ENCODE peak calls at places on chromosomes 6 and 20, in nine cellular contexts. M is HCT116, U is transverse colon, T is breast epithelium, I is GM12892, R is stomach, C is suprapubic skin, F is spleen, E is prostate gland. Y is an unnamed sample.

GRCh38 chr20:44583179-44583578 is 800 bp downstream of the PKIG start:
- DNase-seq in U (no peak), E (no peak), M (no peak), C (no peak), I (no peak), R (no peak), F (no peak), T (no peak), Y (no peak)

GRCh38 chr6:142902636-142903053 is 42.3 kb downstream of the HIVEP2 start:
- DNase-seq in E (no peak), M (peak), C (peak), I (no peak), T (peak), F (peak), R (peak), U (peak), Y (no peak)

GRCh38 chr20:1619861-1620444 is at the start of gene SIRPB1:
- DNase-seq in U (no peak), I (no peak), C (no peak), R (no peak), M (no peak), T (no peak), F (peak), E (no peak), Y (no peak)

GRCh38 chr6:108068182-108068581 is 6.4 kb downstream of the OSTM1 start:
- DNase-seq in U (no peak), M (no peak), F (no peak), R (no peak), I (no peak), C (no peak), T (no peak), E (no peak), Y (no peak)

GRCh38 chr6:56050530-56050929 is 175.1 kb upstream of the BMP5 start:
- DNase-seq in E (no peak), F (no peak), T (no peak), I (no peak), U (no peak), R (no peak), C (no peak), M (no peak), Y (no peak)

GRCh38 chr20:43590036-43590391 is 723 bp upstream of the IFT52 start:
- DNase-seq in R (no peak), E (no peak), F (no peak), U (peak), M (no peak), T (no peak), I (no peak), C (no peak), Y (peak)

GRCh38 chr20:7231303-7231702 is 463.8 kb downstream of the BMP2 start:
- DNase-seq in F (no peak), E (no peak), R (no peak), U (no peak), C (no peak), M (no peak), T (no peak), I (no peak), Y (no peak)

GRCh38 chr20:60371456-60371855 is 413.2 kb downstream of the CDH26 start:
- DNase-seq in R (no peak), C (no peak), M (no peak), F (no peak), T (no peak), E (no peak), I (no peak), U (no peak), Y (peak)

GRCh38 chr20:33489495-33490022 is 337 bp upstream of the CBFA2T2 start:
- DNase-seq in R (peak), E (peak), T (peak), U (peak), C (peak), M (peak), I (peak), F (peak), Y (peak)

GRCh38 chr6:31727717-31728671 is 1.1 kb downstream of the DDAH2 start:
- DNase-seq in R (no peak), E (no peak), U (no peak), M (no peak), F (peak), C (no peak), I (no peak), T (no peak), Y (no peak)

DNA sequence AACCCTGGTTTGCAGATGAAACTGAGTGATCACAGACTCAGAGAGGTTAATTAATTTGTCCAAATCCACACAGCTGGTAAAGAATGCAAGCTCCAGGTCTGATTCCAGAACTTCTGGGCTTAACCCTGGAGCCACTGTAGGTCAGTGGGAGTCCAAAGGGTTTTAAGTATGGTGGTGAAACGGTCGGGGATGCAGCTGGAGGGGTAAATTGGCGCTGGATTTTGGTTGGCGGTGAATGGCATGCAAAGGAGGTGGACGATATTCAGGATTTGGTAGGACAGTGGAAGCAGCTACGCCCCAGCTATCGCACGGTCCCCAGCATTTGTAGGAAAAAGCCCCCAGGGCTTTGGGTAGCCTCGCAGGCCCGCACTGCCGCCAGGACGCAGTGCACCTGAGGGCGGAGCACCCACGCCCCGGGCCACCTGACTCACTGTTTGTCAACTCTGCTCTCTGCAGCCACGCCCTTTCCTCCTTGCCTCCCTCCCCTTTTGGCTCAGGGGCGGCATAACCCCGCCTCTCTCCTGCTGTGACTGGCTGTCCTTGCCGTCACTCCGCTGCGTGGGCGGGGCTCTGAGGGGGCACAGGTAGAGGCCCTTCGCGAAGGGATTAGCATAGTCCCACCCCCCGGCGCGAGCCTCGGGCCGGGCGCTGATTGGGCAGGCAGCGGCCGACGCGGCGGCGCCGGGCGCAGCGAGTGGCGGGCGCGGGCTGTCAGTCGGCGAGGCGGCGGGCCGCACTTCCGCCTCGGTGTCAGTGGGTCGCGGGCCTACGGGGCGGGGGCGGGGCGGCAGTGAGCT is at the start of gene OSBPL2:
- DNase-seq in M (peak), I (peak), C (peak), R (peak), E (peak), U (peak), T (peak), F (peak), Y (peak)
- TF ChIP-seq POLR2AphosphoS5 in M (peak), I (no peak), C (no peak), R (peak), E (peak), U (no peak), T (no peak), F (peak), Y (no peak)

DNA sequence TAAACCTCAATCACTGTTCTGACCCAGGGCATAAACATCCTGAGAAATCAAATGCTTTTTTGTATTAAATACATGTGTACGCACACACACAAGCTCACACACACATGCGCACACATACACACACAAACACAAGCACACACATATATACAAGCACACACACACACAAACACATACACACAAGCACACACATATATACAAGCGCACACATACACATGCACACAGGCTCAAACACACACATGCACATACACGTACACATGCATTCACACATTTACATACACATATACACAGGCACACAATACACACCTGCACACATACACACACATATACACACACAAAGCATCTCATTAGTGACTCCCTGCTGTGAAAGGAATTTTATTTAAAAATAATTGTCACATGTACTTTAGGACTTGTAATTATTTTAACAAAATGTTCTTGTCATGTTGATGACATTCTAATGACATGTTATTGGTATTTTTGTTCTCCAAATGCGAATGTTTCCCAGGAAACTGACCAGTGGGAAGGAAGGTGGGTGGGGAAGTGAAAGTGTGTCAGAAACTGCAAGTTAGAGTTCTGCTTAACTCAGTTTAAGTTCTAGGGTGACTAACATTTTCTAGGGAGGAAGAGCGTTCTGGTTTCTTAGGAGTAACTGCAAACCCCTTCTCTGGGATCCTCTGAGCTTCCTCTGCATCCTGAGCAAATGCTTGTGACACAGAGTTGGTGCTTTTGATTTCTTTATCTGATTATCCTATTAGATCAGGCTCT is 113.9 kb upstream of the ZNF217 start:
- DNase-seq in U (no peak), R (no peak), I (no peak), F (no peak), C (no peak), T (no peak), M (no peak), E (no peak), Y (peak)
- TF ChIP-seq POLR2AphosphoS5 in U (no peak), R (no peak), I (no peak), F (no peak), C (no peak), T (no peak), M (no peak), E (no peak), Y (no peak)

DNA sequence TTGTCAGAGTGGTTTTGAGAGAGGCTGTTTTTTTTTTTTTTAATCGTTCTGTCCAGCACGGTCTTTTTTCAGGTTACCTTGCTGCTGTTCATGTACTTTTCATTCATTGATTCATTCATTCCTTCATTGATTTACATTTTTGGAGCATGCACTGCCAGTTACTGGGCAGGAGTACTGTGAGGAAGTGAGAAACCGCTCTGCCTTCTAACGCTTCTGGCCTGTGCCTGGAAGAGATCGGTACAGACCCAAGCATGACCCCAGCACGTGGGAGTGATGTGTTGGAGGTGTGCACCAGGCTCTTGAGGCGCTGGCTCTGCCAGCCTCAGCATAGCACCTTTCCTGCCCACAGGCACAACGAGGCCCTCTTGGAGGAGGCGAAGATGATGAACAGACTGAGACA is 9.1 kb downstream of the RIPK1 start:
- DNase-seq in I (no peak), C (no peak), M (no peak), U (no peak), R (no peak), T (no peak), E (no peak), F (no peak), Y (no peak)
- TF ChIP-seq POLR2AphosphoS5 in I (no peak), C (no peak), M (no peak), U (no peak), R (no peak), T (no peak), E (no peak), F (peak), Y (no peak)

DNA sequence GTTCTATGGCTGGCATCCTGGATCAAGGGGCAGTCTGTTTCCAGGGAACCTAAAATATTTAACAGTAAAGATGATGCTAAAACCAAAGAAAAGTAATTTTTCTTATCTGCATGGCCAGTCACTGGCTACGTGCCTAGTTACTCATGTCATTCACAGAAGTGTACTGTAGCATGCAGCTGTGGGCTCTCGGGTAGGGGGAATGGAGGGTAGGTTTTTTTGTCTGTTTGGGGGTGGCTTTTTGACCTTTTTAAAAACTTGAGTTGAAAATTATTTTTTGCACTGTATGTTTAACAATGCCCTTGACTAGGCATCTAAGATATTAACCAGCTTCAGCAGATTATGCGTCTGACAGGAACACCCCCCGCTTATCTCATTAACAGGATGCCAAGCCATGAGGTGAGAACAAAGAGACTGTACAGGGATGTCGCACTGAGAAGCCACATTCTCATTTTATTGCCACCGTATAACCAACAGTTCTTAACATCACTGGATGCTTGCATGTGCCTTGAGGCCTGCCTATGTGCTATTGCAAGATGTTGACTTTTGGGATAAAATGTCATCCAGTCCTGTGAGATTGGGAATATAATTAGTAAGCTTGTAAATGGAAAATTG is 30.3 kb upstream of the MAPK13 start:
- DNase-seq in F (no peak), I (no peak), C (no peak), R (no peak), M (no peak), T (no peak), E (no peak), U (no peak), Y (no peak)
- TF ChIP-seq POLR2AphosphoS5 in F (no peak), I (no peak), C (no peak), R (no peak), M (no peak), T (no peak), E (no peak), U (no peak), Y (no peak)

DNA sequence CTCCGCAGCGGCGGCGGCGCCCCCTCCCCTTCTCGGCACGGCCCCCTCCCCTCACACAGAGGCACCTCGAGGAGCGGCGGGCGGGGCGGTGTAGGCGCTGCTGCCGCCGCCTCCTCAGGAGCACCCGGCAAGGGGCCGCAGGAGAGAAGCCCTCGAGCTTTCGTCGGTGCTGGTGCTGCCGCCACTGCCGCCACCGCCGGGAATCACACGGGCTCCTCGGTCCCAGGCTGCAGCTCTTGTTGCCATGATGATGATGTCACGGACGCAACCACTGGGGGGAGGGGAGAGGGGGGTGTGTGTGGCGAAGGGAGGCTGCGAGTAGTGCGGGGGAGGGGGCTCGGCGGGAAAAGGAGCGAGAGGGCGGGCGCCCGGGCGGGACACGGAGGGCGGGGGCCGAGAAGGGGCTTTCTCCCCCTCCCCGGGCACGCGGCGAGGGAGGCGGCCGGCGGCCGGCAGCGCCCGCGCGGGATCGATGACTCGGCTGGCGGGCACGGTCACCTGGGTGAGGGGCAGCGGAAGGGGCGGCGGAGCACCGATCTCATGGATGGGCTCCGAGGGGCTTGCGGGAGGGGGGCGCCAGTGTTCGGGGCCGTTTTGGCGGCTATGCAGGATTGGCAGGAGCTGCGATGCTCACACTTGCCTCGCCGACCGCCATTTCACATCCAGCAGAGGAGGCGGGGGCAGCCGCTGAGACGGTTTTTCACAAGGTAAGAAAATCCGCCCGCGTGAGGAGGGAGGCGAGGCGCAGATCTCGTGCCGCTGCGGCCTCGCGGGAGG is at the start of gene REV3L:
- DNase-seq in E (peak), I (peak), U (peak), C (peak), M (peak), T (peak), R (peak), F (peak), Y (peak)
- TF ChIP-seq POLR2AphosphoS5 in E (peak), I (peak), U (peak), C (peak), M (peak), T (peak), R (peak), F (peak), Y (peak)

DNA sequence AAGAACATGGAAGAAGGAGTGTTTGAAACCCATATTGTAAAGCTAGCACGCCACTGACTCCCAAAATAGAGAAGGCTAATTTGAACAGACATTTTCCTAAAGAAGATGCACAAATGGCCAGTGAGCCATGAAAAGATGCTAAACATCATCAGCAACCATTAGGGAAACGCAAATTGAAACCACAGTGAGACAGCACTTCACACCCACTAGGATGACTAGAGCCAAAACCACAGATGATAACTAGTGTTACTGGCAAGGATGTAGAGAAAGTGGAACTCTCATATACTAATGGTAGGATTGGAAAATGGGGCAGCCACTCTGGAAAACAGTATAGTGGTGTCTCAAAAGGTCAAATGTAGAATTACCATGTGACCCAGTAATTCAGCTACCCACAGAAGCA is 58.2 kb downstream of the BMP7 start:
- DNase-seq in E (no peak), M (no peak), R (no peak), U (no peak), F (no peak), C (no peak), I (no peak), T (no peak), Y (no peak)
- TF ChIP-seq POLR2AphosphoS5 in E (no peak), M (no peak), R (no peak), U (no peak), F (no peak), C (no peak), I (no peak), T (no peak), Y (no peak)

GRCh38 chr6:152099816-152100618 is 292.5 kb downstream of the ESR1 start:
- DNase-seq in I (no peak), C (peak), U (peak), E (no peak), R (no peak), F (no peak), T (no peak), M (no peak), Y (no peak)
- TF ChIP-seq POLR2AphosphoS5 in I (no peak), C (no peak), U (no peak), E (no peak), R (no peak), F (no peak), T (no peak), M (no peak), Y (no peak)

GRCh38 chr6:69933239-69933638 is 66.9 kb downstream of the COL19A1 start:
- DNase-seq in E (no peak), M (no peak), C (no peak), T (no peak), I (no peak), U (no peak), R (no peak), F (no peak), Y (peak)
- TF ChIP-seq POLR2AphosphoS5 in E (no peak), M (no peak), C (no peak), T (no peak), I (no peak), U (no peak), R (no peak), F (no peak), Y (no peak)

Y was measured in GM23338.